ENCODE peak calls at places on chromosomes 6 and 20, in four cellular contexts. C, D, U and L are unnamed samples.
A peak's percentile ranks its signal among the peaks of the same experiment; 100 is the strongest.

GRCh38 chr6:2524090-2524489 is 226.6 kb downstream of the MYLK4 start:
- DNase-seq in D (peak; percentile 82), U (no peak), C (peak; percentile 21), L (no peak)

GRCh38 chr6:52598123-52598823 is 21.4 kb upstream of the TRAM2 start:
- DNase-seq in C (peak; percentile 89), U (peak; percentile 87), D (peak; percentile 100), L (no peak)

GRCh38 chr6:158571826-158572652 is 12.1 kb downstream of the TMEM181 start:
- DNase-seq in D (peak; percentile 94), U (no peak), C (no peak), L (no peak)

GRCh38 chr6:26327450-26328264 is 37.3 kb upstream of the BTN3A2 start:
- DNase-seq in U (peak; percentile 89), C (peak; percentile 59), D (peak; percentile 88), L (no peak)

GRCh38 chr6:108868551-108869145 is 20.4 kb downstream of the ARMC2 start:
- DNase-seq in C (no peak), D (no peak), U (no peak), L (no peak)

GRCh38 chr6:150016324-150017185 is 8.8 kb downstream of the RAET1L start:
- DNase-seq in U (peak; percentile 57), C (peak; percentile 63), D (peak; percentile 69), L (no peak)

GRCh38 chr6:143555071-143555492 is 43.6 kb upstream of the FUCA2 start:
- DNase-seq in D (no peak), C (peak; percentile 57), U (no peak), L (no peak)

GRCh38 chr20:34302723-34303528 is at the start of gene AHCY:
- DNase-seq in D (peak; percentile 97), U (peak; percentile 97), C (peak; percentile 92), L (peak; percentile 82)

GRCh38 chr20:61844621-61845020 is 221.1 kb downstream of the TAF4 start:
- DNase-seq in U (no peak), C (no peak), D (no peak), L (no peak)

GRCh38 chr6:125009578-125009977 is 47.3 kb downstream of the RNF217 start:
- DNase-seq in D (no peak), U (no peak), C (no peak), L (no peak)

GRCh38 chr6:111356551-111356950 is 126.5 kb downstream of the REV3L start:
- DNase-seq in D (peak; percentile 68), U (no peak), C (no peak), L (no peak)

GRCh38 chr6:30075094-30075986 is at the start of gene RNF39:
- DNase-seq in U (peak; percentile 91), C (peak; percentile 62), D (peak; percentile 55), L (no peak)
- TF ChIP-seq SP1 in U (no peak), C (no peak), D (no peak), L (no peak)

GRCh38 chr20:47790032-47790965 is 5.0 kb upstream of the SULF2 start:
- DNase-seq in U (no peak), D (no peak), C (no peak), L (no peak)

GRCh38 chr20:47786763-47787107 is 1.5 kb upstream of the SULF2 start:
- DNase-seq in U (no peak), C (no peak), D (no peak), L (no peak)

GRCh38 chr20:47791084-47791599 is 5.9 kb upstream of the SULF2 start:
- DNase-seq in U (no peak), C (no peak), D (no peak), L (no peak)

GRCh38 chr20:47788741-47789080 is 3.4 kb upstream of the SULF2 start:
- DNase-seq in U (no peak), D (no peak), C (no peak), L (no peak)

DNA sequence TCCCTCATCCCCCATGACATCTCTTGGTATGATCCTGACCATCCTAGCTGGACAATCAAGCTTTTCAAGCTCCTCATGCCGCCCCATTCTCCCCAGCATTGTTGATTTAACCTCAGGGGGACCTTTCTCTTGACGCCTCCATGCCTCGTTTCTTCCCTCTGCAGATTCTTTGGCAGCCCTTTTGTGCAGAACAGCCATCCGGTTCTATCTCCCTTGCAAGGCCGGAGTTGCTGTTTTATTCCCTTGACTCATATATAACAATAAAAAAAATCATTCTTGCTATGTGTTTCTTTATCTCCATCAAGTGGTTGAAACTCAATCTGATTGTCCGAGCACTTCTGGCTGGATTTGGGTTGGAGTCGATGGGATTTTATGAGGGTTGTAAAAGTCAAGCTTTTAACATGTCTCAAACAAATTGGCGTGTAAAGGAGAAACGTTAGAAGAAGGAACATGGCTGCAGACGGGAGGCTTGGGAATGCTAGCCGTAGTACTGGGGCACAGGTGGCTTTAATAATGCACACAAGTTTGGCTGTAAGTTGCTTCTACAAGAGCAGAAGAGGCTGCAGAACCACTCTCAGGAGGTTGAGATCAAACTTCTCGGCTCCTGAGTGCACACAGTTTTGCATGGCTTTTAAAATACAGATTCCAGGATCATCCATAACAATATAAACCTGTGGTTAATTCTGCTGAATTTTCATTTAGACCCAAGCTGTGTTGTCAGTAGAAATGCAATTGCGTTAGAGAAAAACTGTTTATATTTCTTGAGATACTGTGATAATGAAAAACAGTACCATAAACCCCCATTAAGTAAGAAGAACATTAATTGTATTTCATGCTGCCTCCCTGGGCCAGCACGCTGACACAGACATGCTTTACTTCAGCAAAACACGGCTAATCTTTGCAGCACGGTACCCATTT is 4.1 kb upstream of the SULF2 start:
- DNase-seq in D (no peak), U (no peak), C (no peak), L (no peak)
- TF ChIP-seq USF2 in D (no peak), U (no peak), C (no peak), L (no peak)

GRCh38 chr6:87724994-87725811 is 23.2 kb upstream of the AKIRIN2 start:
- DNase-seq in D (no peak), C (peak; percentile 30), U (no peak), L (peak; percentile 92)

GRCh38 chr6:87730310-87730709 is 28.3 kb upstream of the AKIRIN2 start:
- DNase-seq in D (peak; percentile 55), U (no peak), C (no peak), L (no peak)

GRCh38 chr6:87728706-87729105 is 26.7 kb upstream of the AKIRIN2 start:
- DNase-seq in U (no peak), C (no peak), D (no peak), L (no peak)

GRCh38 chr6:87731818-87732661 is 30.0 kb upstream of the AKIRIN2 start:
- DNase-seq in U (no peak), D (peak; percentile 86), C (peak; percentile 51), L (peak; percentile 71)

DNA sequence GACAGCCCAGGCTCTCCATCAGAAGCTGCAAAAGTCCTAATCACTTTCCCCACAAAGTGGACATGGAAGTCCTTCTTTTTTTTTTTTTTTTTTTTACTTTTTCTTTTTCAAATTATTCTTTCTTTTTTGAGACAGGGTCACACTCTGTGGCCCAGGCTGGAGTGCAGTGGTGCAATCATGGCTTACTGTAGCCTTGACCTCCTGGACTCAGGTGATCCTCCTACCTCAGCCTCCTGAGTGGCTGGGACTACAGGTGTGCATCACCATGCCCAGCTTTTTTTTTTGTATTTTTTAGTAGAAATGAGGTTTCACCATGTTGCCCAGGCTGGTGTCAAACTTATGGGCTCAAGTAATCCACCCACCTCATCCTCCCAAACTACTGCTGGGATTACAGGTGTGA is 29.0 kb upstream of the AKIRIN2 start:
- DNase-seq in U (no peak), D (no peak), C (no peak), L (no peak)
- H3K4me2 ChIP-seq in U (no peak overlapping the region), D (peak overlapping the region; percentile 25), C (no peak overlapping the region), L (peak overlapping the region; percentile 78)

GRCh38 chr20:37204056-37204455 is 24.7 kb upstream of the MROH8 start:
- DNase-seq in U (no peak), D (no peak), C (no peak), L (no peak)
- TF ChIP-seq SP1 in U (no peak), D (no peak), C (no peak), L (no peak)

DNA sequence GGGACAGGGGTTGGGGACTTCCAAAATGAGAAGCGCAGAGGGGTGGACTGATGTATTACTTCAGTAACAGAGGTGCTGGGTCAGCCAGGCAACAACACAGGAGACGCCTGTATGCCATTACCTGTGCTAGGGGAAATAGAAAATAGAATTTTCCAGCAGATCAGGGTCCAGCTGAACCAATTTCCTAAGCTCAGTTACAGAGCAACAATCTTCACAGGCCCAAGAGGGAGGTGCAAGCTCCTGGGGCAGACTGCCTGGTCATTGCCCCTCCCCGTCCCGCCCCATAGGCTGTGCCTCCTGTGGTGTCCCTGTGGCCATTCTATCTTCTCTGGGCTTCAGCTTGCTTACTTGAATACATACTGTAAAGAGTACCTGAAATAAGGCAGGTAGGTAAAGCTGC is 3.7 kb downstream of the KCNK5 start:
- DNase-seq in D (no peak), C (peak; percentile 89), U (no peak), L (no peak)
- TF ChIP-seq USF2 in D (no peak), C (no peak), U (no peak), L (no peak)

GRCh38 chr20:47392721-47393073 is 36.2 kb upstream of the ZMYND8 start:
- DNase-seq in C (no peak), D (no peak), U (no peak), L (no peak)

GRCh38 chr20:47391276-47392010 is 34.9 kb upstream of the ZMYND8 start:
- DNase-seq in C (no peak), D (no peak), U (no peak), L (no peak)

GRCh38 chr20:47392015-47392720 is 35.7 kb upstream of the ZMYND8 start:
- DNase-seq in U (no peak), C (peak; percentile 83), D (peak; percentile 71), L (no peak)

DNA sequence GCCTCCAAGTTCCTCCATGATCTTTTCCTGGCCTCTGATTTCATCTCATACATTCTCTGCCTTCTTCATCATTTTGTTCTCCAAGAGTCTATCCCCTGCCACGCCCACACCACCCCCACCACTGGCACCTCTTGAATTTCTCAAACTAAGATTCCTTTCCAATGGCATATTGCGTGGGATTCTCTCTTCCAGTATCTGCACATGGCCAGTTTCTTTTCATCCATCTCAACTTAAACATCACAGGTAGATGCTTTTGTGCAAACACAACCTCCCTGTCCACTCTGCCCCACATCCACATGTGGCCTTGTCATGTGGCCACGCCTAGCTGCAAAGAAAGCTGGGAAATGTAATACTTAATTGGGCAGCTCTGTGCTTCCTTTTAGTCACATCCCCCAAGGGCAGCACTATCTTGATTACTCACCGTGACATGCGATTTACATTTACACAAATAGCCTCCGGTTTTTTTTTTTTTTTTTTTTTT is 33.4 kb upstream of the ZMYND8 start:
- DNase-seq in D (no peak), C (no peak), U (no peak), L (no peak)
- H3K4me2 ChIP-seq in D (no peak overlapping the region), C (no peak overlapping the region), U (no peak overlapping the region), L (peak overlapping the region; percentile 25)

DNA sequence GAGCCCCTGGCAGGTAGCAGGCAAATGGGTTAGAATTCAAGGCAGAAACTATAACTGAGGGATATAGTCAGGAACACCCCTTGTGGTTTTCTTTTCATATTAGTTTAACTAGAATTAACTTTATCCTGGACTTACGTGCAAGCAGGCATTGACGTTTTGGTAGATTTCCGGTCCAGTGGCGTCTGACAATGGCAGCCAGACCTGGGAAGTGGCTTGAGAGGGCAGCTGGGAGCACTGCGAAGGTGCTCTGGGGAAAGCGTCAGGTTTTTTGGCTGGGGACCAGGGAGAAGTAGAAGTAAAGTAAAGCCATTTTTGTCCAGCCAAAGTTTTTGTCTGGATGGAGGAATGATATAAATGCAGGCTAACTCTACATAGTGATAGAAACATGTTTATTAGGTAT is 8.4 kb upstream of the ACSS1 start:
- DNase-seq in U (no peak), D (no peak), C (no peak), L (no peak)
- TF ChIP-seq SP1 in U (no peak), D (no peak), C (no peak), L (no peak)